ENCODE peak calls at places on chromosome 12, in ten cellular contexts. S, T, B, I, V, D, U, G, X and J are unnamed samples. For H3K36me3, the result is how much of the 10 kb centered on the place peaks cover.

GRCh38 chr12:90090929-90091651 is 382.5 kb upstream of the ATP2B1 start:
- DNase-seq in S (no peak), T (peak), B (peak), I (peak), V (peak), D (no peak), U (peak), G (peak), X (no peak), J (peak)

GRCh38 chr12:16347391-16348298 is at the start of gene MGST1:
- DNase-seq in S (peak), T (peak), B (peak), I (peak), V (peak), D (no peak), U (peak), G (peak), X (peak), J (peak)

GRCh38 chr12:132285991-132286681 is 43.3 kb downstream of the GALNT9 start:
- DNase-seq in S (no peak), T (peak), B (no peak), I (no peak), V (no peak), D (peak), U (peak), G (peak), X (no peak), J (peak)

GRCh38 chr12:97456792-97457191 is 5.8 kb upstream of the RMST start:
- DNase-seq in S (no peak), T (no peak), B (no peak), I (no peak), V (no peak), D (no peak), U (no peak), G (no peak), X (no peak), J (no peak)

GRCh38 chr12:118371354-118372282 is 1.1 kb downstream of the TAOK3 start:
- DNase-seq in S (no peak), T (peak), B (peak), I (peak), V (peak), D (peak), U (peak), G (peak), X (no peak), J (peak)

GRCh38 chr12:47080725-47081502 is 1.2 kb upstream of the AMIGO2 start:
- DNase-seq in S (no peak), T (peak), B (no peak), I (peak), V (peak), D (peak), U (peak), G (peak), X (peak), J (peak)

GRCh38 chr12:57985685-57986084 is 44.3 kb downstream of the ATP23 start:
- DNase-seq in S (no peak), T (no peak), B (no peak), I (no peak), V (no peak), D (no peak), U (no peak), G (no peak), X (no peak), J (no peak)

GRCh38 chr12:75721231-75721641 is 209.8 kb upstream of the KRR1 start:
- DNase-seq in S (no peak), T (peak), B (no peak), I (no peak), V (no peak), D (no peak), U (peak), G (no peak), X (no peak), J (no peak)

GRCh38 chr12:21837847-21838246 is 63.3 kb upstream of the KCNJ8 start:
- DNase-seq in S (no peak), T (no peak), B (no peak), I (no peak), V (no peak), D (no peak), U (no peak), G (no peak), X (no peak), J (no peak)

GRCh38 chr12:62977419-62977818 is 42.5 kb upstream of the PPM1H start:
- DNase-seq in S (no peak), T (peak), B (no peak), I (no peak), V (peak), D (no peak), U (peak), G (peak), X (no peak), J (no peak)

GRCh38 chr12:131205534-131205933 is 251.8 kb downstream of the ADGRD1 start:
- DNase-seq in S (no peak), T (no peak), B (no peak), I (no peak), V (no peak), D (peak), U (no peak), G (no peak), X (no peak), J (no peak)

GRCh38 chr12:13205809-13206559 is 9.5 kb downstream of the EMP1 start:
- DNase-seq in S (no peak), T (peak), B (no peak), I (peak), V (peak), D (no peak), U (peak), G (peak), X (no peak), J (no peak)

GRCh38 chr12:14473707-14474287 is 93.9 kb downstream of the PLBD1 start:
- DNase-seq in S (no peak), T (peak), B (no peak), I (peak), V (peak), D (no peak), U (peak), G (peak), X (no peak), J (no peak)

GRCh38 chr12:12046401-12046800 is 24.3 kb upstream of the BCL2L14 start:
- DNase-seq in S (no peak), T (no peak), B (no peak), I (no peak), V (peak), D (no peak), U (no peak), G (no peak), X (no peak), J (peak)

GRCh38 chr12:71303199-71303598 is 136.4 kb upstream of the LGR5 start:
- DNase-seq in S (no peak), T (no peak), B (no peak), I (no peak), V (peak), D (no peak), U (peak), G (peak), X (no peak), J (no peak)

GRCh38 chr12:119686355-119686754 is 18.4 kb downstream of the PRKAB1 start:
- DNase-seq in S (no peak), T (no peak), B (no peak), I (no peak), V (no peak), D (no peak), U (no peak), G (no peak), X (no peak), J (peak)

GRCh38 chr12:21248679-21249078 is 86.0 kb downstream of the SLCO1A2 start:
- DNase-seq in S (no peak), T (peak), B (no peak), I (peak), V (no peak), D (no peak), U (peak), G (peak), X (no peak), J (no peak)

GRCh38 chr12:132505105-132505851 is 15.3 kb downstream of the FBRSL1 start:
- DNase-seq in S (no peak), T (no peak), B (no peak), I (no peak), V (no peak), D (no peak), U (no peak), G (no peak), X (no peak), J (no peak)

GRCh38 chr12:31804185-31804504 is 75.3 kb upstream of the AMN1 start:
- DNase-seq in S (no peak), T (no peak), B (no peak), I (no peak), V (no peak), D (no peak), U (no peak), G (no peak), X (no peak), J (no peak)

GRCh38 chr12:88108021-88108420 is 33.9 kb downstream of the CEP290 start:
- DNase-seq in S (no peak), T (peak), B (no peak), I (no peak), V (no peak), D (no peak), U (peak), G (peak), X (no peak), J (no peak)

GRCh38 chr12:15754233-15754632 is 35.0 kb downstream of the EPS8 start:
- DNase-seq in S (no peak), T (peak), B (no peak), I (peak), V (no peak), D (no peak), U (peak), G (no peak), X (no peak), J (no peak)

DNA sequence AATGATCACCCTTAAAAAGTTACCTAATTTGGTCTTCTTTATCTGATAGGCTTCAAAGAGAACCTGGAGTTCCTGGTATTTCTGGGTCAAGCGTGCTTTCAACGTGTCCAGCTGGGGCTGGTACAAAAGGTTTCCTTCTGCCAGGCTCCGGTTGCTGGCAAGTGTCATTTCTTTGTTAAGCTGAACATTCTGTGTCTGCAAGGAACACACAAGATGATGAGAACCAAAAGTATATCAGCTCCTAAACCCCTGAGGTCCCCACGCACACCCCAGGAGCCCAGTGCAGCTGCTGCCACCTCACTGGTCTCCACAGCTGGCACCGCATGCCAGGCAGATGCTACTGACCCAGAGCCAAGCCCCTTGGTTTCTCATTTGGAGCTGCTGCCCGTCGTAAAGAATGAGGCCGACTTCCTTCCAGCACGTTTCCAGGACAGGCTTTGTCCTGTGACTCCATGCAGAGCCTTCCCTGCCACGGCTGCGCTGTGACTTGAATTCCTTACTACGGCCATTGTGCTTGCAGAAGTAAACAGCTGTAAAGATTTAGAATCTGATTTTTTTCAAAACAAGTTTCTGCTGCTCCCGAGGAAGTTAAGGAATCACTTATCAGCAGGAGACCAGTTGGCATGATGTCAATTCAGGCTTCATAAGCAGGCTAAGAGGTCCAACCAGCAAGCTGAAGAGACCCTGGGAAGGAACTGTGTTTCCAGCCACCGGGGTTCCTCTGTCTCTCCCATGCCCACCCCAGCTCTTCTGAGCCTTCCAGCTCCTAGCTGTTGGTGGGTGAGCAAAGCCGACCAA is 24.9 kb downstream of the VPS37B start:
- DNase-seq in S (no peak), T (peak), B (no peak), I (peak), V (no peak), D (peak), U (peak), G (no peak), X (no peak), J (peak)
- H3K9ac ChIP-seq in S (peak), T (peak), B (no peak), I (peak), V (no peak), D (no peak), U (peak), G (no peak), X (peak), J (peak)

GRCh38 chr12:53343978-53344377 is 7.8 kb upstream of the SP7 start:
- DNase-seq in S (no peak), T (no peak), B (no peak), I (no peak), V (no peak), D (no peak), U (no peak), G (no peak), X (no peak), J (no peak)
- H3K36me3 ChIP-seq in S (under half), T (under half), B (under half), I (under half), V (under half), D (under half), U (under half), G (under half), X (under half), J (under half)

DNA sequence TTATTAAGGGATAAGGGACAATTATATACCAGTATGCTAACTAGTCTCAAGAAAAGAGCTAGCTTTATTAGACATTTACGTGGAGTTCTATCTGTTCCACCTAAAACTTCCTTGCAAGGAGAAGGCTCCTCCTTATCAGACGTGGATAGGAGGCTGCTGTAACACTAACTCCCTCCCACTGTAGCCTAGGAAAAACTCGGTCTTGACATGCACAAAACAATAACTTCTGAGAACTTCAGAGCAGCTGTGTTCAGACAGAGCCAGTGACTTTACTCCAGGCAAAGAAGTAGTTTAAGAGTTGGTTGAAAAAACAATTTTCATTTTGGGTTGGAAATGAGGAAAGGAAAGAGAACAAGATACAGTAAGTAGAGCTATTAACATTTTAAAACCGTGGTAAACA is 2.7 kb downstream of the ATF7 start:
- DNase-seq in S (no peak), T (peak), B (no peak), I (peak), V (peak), D (no peak), U (peak), G (no peak), X (peak), J (no peak)
- H3K27ac ChIP-seq in S (peak), T (peak), B (no peak), I (peak), V (peak), D (peak), U (no peak), G (no peak), X (peak), J (no peak)

DNA sequence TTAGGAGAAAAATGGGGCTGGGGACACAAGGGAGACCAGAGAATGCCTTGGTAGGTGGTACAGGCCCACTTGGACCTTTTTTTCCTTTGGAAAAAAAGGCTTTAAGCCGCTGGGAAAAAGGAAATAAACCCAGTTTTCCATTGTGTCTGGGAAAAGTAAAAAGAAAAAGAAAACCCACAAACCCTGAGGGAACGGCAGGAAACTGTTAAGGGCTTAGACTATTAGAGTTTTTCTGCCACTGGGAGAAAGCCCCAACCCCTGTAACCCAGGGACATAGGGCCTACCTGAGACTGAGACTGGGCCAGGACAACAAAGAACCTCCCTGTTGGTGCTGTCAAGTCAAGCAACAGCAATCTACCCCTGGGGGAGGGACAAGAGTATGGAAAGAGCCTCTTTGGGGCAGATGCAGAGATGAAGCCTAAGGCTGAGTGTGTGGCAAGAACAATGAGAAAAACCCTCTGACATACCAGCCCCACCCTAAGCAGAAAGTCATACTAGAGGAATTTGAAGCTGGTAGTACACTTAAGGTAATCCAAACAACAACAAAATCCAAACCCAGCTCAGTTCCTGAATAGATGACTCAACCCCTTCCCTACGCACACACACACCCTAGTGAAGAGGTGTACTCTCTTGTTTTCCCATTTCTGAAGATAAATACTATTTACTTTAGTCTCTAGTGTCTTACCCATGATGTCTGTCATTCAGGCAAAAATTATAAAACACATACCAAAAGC is 22.8 kb downstream of the ATF1 start:
- DNase-seq in S (no peak), T (peak), B (no peak), I (peak), V (peak), D (no peak), U (peak), G (peak), X (no peak), J (no peak)
- H3K9ac ChIP-seq in S (no peak), T (peak), B (no peak), I (peak), V (peak), D (no peak), U (no peak), G (peak), X (no peak), J (no peak)

GRCh38 chr12:98954506-98954905 is 309.4 kb downstream of the APAF1 start:
- DNase-seq in S (no peak), T (no peak), B (no peak), I (no peak), V (no peak), D (no peak), U (no peak), G (no peak), X (no peak), J (no peak)
- H3K36me3 ChIP-seq in S (under half), T (under half), B (under half), I (under half), V (under half), D (under half), U (under half), G (under half), X (under half), J (under half)

GRCh38 chr12:109115404-109115757 is 1.0 kb upstream of the ACACB start:
- DNase-seq in S (no peak), T (no peak), B (no peak), I (no peak), V (no peak), D (no peak), U (no peak), G (no peak), X (no peak), J (no peak)
- H3K27ac ChIP-seq in S (no peak), T (no peak), B (peak), I (no peak), V (no peak), D (peak), U (no peak), G (no peak), X (no peak), J (no peak)

DNA sequence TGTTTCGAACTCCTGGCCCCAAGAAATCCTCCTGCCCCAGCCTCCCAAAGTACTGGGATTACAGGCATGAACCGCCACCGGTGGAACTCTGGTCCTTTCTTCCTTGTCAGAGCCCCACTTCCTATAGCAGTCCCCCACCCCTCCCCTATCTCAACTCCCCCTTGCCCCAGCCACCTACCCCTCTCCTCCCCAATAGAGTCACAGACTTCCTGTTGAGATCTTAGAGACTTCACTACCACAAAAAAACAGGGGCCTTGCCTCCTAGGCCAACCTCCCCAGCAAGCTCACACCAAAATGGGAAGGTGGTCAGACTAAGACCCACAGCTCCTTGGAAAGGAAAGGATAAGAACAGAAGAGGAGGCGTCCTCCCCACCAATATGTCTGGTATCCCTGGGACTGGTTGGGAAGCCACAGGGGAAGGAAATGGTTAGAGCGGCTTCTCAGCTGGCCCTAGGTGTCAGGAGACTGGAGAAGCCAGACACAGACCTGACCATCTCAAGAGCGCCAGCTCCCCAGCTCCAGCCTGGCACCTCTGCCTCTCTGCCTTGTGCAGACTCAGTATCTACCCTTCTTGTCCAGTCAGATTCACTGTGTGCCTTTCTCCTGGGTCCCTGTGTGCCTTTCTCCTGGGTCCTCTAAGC is 8.5 kb downstream of the ITGB7 start:
- DNase-seq in S (no peak), T (no peak), B (no peak), I (no peak), V (no peak), D (no peak), U (no peak), G (no peak), X (no peak), J (no peak)
- H3K9ac ChIP-seq in S (peak), T (no peak), B (no peak), I (peak), V (no peak), D (no peak), U (no peak), G (no peak), X (peak), J (no peak)